ENCODE peak calls at places on chromosomes 7 and 10, in four cellular contexts. One of them, this sample, is unnamed.

GRCh38 chr7:91292506-91292905 is 28.3 kb downstream of the FZD1 start:
- DNase-seq in T-cell: no peak
- DNase-seq in neural crest cell: no peak
- DNase-seq in H4: no peak
- DNase-seq in this sample: no peak

GRCh38 chr7:149569025-149569725 is 71.6 kb upstream of the ZNF746 start:
- DNase-seq in T-cell: no peak
- DNase-seq in neural crest cell: no peak
- DNase-seq in H4: no peak
- DNase-seq in this sample: peak; percentile 65

GRCh38 chr10:123584419-123584775 is 81.8 kb upstream of the GPR26 start:
- DNase-seq in T-cell: no peak
- DNase-seq in neural crest cell: no peak
- DNase-seq in H4: no peak
- DNase-seq in this sample: peak; percentile 62

GRCh38 chr10:46526682-46527038 is 29.8 kb downstream of the GPRIN2 start:
- DNase-seq in T-cell: peak; percentile 20
- DNase-seq in neural crest cell: no peak
- DNase-seq in H4: no peak
- DNase-seq in this sample: no peak

GRCh38 chr10:50293508-50294320 is 42.4 kb upstream of the ASAH2 start:
- DNase-seq in T-cell: no peak
- DNase-seq in neural crest cell: no peak
- DNase-seq in H4: no peak
- DNase-seq in this sample: no peak

GRCh38 chr7:40047661-40048060 is 86.8 kb downstream of the MPLKIP start:
- DNase-seq in T-cell: no peak
- DNase-seq in neural crest cell: no peak
- DNase-seq in H4: no peak
- DNase-seq in this sample: no peak

GRCh38 chr10:87816842-87817178 is 1.2 kb downstream of the ATAD1 start:
- DNase-seq in T-cell: no peak
- DNase-seq in neural crest cell: no peak
- DNase-seq in H4: no peak
- DNase-seq in this sample: no peak

GRCh38 chr7:111089822-111090426 is 1.0 kb upstream of the LRRN3 start:
- DNase-seq in T-cell: no peak
- DNase-seq in neural crest cell: no peak
- DNase-seq in H4: peak; percentile 48
- DNase-seq in this sample: no peak

GRCh38 chr10:17229717-17229966 is 1.6 kb downstream of the VIM start:
- DNase-seq in T-cell: no peak
- DNase-seq in neural crest cell: no peak
- DNase-seq in H4: no peak
- DNase-seq in this sample: peak; percentile 73

This sample was measured in H9.